ENCODE peak calls at places on chromosomes 7 and 10, in nine cellular contexts. Y, N, G, Q, W, R, L, H and V are unnamed samples.

GRCh38 chr10:51651063-51651462 is 48.3 kb downstream of the CSTF2T start:
- DNase-seq in Y (no peak), N (no peak), G (no peak), Q (no peak), W (no peak), R (peak; percentile 60), L (no peak), H (no peak), V (peak; percentile 79)

GRCh38 chr7:7221602-7222038 is 39.3 kb downstream of the C1GALT1 start:
- DNase-seq in Y (peak; percentile 71), N (no peak), G (no peak), Q (no peak), W (no peak), R (peak; percentile 88), L (peak; percentile 29), H (peak; percentile 60), V (peak; percentile 58)

GRCh38 chr10:78713659-78714058 is 355.1 kb upstream of the ZMIZ1 start:
- DNase-seq in Y (no peak), N (no peak), G (no peak), Q (no peak), W (no peak), R (no peak), L (no peak), H (no peak), V (no peak)

GRCh38 chr7:25860206-25860881 is 291.7 kb upstream of the NFE2L3 start:
- DNase-seq in Y (no peak), N (no peak), G (no peak), Q (peak; percentile 67), W (peak; percentile 72), R (no peak), L (no peak), H (peak; percentile 43), V (no peak)

GRCh38 chr7:80974396-80975358 is 55.8 kb upstream of the SEMA3C start:
- DNase-seq in Y (no peak), N (no peak), G (no peak), Q (no peak), W (no peak), R (no peak), L (no peak), H (no peak), V (no peak)

GRCh38 chr7:98840604-98841508 is 29.0 kb downstream of the TMEM130 start:
- DNase-seq in Y (no peak), N (no peak), G (no peak), Q (no peak), W (no peak), R (peak; percentile 39), L (no peak), H (no peak), V (peak; percentile 8)

GRCh38 chr7:132270517-132270916 is 305.8 kb downstream of the PLXNA4 start:
- DNase-seq in Y (no peak), N (no peak), G (peak; percentile 48), Q (peak; percentile 41), W (peak; percentile 47), R (peak; percentile 25), L (peak; percentile 27), H (no peak), V (peak; percentile 47)

GRCh38 chr7:139777948-139778841 is at the start of gene HIPK2:
- DNase-seq in Y (no peak), N (peak; percentile 80), G (peak; percentile 84), Q (peak; percentile 94), W (peak; percentile 80), R (peak; percentile 87), L (peak; percentile 91), H (peak; percentile 99), V (peak; percentile 81)

GRCh38 chr7:149375234-149376008 is 85.4 kb downstream of the ZNF777 start:
- DNase-seq in Y (no peak), N (no peak), G (no peak), Q (no peak), W (no peak), R (no peak), L (no peak), H (no peak), V (no peak)

GRCh38 chr10:13651969-13652720 is 65.4 kb downstream of the PRPF18 start:
- DNase-seq in Y (no peak), N (no peak), G (no peak), Q (no peak), W (no peak), R (no peak), L (no peak), H (no peak), V (peak; percentile 25)

GRCh38 chr10:112763916-112764520 is 186.0 kb upstream of the TCF7L2 start:
- DNase-seq in Y (no peak), N (no peak), G (no peak), Q (no peak), W (no peak), R (no peak), L (no peak), H (no peak), V (peak; percentile 86)

GRCh38 chr7:30525409-30525808 is 20.8 kb upstream of the GGCT start:
- DNase-seq in Y (no peak), N (no peak), G (no peak), Q (no peak), W (no peak), R (no peak), L (peak; percentile 41), H (no peak), V (no peak)
- H2AFZ ChIP-seq in Y (no peak overlapping the region), N (no peak overlapping the region), G (no peak overlapping the region), Q (no peak overlapping the region), W (no peak overlapping the region), R (no peak overlapping the region), L (no peak overlapping the region), H (no peak overlapping the region), V (no peak overlapping the region)

DNA sequence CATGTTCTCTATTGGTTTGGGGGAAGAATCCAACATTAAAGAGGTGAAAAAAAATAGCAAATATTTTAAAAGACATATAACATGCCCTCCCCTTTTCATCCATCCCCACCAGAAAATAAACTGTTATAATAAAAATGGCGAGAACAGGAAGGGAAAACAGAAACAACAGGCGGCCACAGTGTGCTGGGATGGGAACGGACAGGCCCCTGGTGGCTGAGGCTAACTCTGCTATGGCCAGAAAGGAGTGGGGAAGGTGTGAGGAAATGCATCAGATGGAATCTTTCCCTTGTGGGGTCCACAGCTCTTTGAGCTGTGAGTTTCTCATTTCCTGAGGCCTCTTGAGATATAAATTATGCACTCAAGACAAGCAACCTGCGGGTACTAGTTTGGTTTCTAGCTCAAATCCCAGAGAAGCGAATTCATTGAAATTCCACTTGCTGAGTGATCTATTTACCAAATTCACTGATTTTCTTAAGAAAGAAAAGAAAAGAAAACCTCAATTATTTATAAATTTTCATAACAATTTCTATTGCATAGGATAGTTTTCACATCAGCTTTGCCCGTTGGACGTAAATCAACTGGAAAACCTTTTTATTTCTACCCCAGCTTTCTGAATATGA is 139.5 kb downstream of the BMPER start:
- DNase-seq in Y (no peak), N (no peak), G (no peak), Q (no peak), W (peak; percentile 28), R (no peak), L (no peak), H (no peak), V (no peak)
- TF ChIP-seq EZH2phosphoT487 in Y (no peak), N (no peak), G (no peak), Q (no peak), W (no peak), R (no peak), L (no peak), H (no peak), V (no peak)

DNA sequence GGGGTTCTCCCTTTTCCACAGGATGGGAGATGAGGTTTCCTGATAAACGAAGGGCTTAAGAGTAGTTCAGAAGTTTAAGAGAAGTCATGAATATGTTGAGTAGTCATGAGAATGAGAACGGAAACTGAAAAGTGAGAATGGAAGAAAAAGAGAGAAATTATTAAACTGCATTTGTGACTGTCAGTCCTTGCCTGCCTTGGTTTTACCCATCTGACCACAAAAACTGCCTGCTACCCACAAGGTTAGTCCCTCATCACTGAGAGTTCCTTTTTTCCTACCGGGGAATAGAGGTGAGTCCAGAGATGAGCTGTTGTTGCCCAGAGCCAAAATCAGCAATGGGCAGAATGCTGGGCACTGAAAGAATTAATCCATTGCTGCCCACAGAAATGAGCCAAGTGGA is 174.1 kb upstream of the BET1 start:
- DNase-seq in Y (no peak), N (no peak), G (peak; percentile 66), Q (no peak), W (no peak), R (no peak), L (no peak), H (no peak), V (no peak)
- H2AFZ ChIP-seq in Y (no peak overlapping the region), N (peak overlapping the region; percentile 23), G (no peak overlapping the region), Q (no peak overlapping the region), W (no peak overlapping the region), R (no peak overlapping the region), L (no peak overlapping the region), H (no peak overlapping the region), V (no peak overlapping the region)

DNA sequence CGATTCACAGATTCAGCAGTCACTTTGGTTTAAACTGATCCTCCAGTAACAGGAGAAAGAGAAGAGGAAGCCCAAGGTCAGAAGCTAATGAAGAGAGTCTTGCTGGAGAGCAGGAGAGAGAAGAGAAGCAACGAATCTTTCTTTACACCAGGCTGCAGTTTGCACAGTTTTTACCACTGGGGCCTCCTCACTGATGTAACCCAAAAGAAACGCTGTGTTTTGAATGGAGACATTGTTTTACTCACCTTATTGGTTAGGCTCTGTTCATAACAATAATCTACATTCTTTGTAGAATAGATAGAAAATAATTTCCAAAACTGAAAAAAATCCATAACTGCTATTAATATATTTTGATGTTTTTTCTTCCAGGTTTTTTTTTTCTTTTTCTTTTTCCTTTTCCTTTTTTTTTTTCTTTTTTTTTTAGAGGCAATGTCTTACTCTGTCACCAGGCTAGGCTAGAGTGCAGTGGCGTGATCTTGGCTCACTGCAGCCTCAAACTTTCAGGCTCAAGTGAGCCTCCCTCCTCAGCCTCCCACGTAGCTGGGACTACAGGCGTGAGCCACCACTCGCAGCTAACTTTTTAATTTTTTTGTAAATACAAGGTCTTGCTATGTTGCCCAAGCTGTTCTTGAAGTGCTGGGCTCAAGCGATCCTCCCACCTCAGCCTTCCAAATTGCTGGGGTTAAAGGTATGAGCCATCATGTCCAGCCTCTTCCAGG is 27.6 kb downstream of the LYZL1 start:
- DNase-seq in Y (no peak), N (no peak), G (no peak), Q (no peak), W (no peak), R (no peak), L (no peak), H (no peak), V (no peak)
- TF ChIP-seq EZH2phosphoT487 in Y (no peak), N (no peak), G (no peak), Q (no peak), W (no peak), R (no peak), L (no peak), H (no peak), V (no peak)

DNA sequence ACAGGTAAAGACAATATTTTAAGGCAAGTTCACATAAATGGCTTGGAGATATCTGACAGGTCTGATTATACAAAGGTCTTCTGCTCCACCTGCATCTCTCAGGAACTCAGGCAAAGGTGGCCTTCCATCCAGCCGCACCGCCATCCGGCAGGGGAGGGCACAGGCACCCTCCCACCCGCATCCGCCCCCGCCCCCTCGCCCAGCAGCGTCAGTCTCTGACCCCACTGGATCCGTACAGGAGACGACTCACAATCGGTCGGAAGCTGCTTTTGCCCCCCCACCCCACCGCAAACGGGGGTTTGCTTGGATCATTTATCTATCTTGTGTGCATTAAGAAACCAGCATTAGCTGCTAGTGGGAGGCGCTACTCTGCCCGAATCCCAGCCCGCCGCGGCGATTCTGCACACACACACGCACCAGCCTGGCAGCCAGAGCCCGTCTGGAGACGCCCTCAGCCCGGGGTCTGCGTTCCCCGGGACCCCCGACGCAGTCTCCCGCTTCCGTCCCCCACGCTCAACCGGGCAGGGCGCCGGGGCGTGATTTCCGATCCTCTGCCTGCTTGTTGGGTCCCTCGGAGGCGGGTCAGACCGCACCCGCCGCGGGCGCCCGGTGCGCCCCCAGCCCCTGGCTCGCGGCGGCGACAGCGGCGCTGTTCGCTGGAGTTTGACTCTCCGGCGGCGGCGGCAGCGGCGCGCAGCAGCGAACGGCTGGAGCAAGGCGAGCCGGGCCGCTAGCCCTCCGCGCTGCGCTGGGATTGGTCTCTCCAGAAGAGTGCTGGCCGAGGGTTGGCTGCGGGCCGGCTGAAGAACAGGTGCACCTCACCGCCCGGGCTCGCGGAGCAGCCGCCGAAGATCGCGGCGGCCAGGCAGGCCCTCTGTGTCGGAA is 820 bp upstream of the NRG3 start:
- DNase-seq in Y (no peak), N (no peak), G (peak; percentile 86), Q (peak; percentile 95), W (peak; percentile 92), R (peak; percentile 13), L (peak; percentile 85), H (peak; percentile 90), V (no peak)
- H2AFZ ChIP-seq in Y (no peak overlapping the region), N (no peak overlapping the region), G (peak overlapping the region; percentile 93), Q (peak overlapping the region; percentile 95), W (peak overlapping the region; percentile 96), R (no peak overlapping the region), L (no peak overlapping the region), H (no peak overlapping the region), V (no peak overlapping the region)